ENCODE peak calls at places on chromosomes 4 and X, in five cellular contexts. V, Z, W, R and K are unnamed samples.

GRCh38 chr4:37644962-37645361 is 41.2 kb downstream of the RELL1 start:
- DNase-seq in V (no peak), Z (no peak), W (no peak), R (peak), K (no peak)

GRCh38 chrX:153761863-153762262 is 2.2 kb upstream of the PLXNB3 start:
- DNase-seq in V (no peak), Z (no peak), W (no peak), R (no peak), K (no peak)

GRCh38 chr4:105453550-105454201 is 20.2 kb downstream of the PPA2 start:
- DNase-seq in V (no peak), Z (no peak), W (no peak), R (no peak), K (no peak)

GRCh38 chr4:39846135-39846534 is 131.6 kb downstream of the PDS5A start:
- DNase-seq in V (no peak), Z (no peak), W (no peak), R (peak), K (no peak)

GRCh38 chr4:139783761-139784484 is 118.3 kb downstream of the MGST2 start:
- DNase-seq in V (no peak), Z (no peak), W (no peak), R (no peak), K (no peak)

GRCh38 chrX:15838017-15838416 is 16.6 kb downstream of the AP1S2 start:
- DNase-seq in V (peak), Z (no peak), W (no peak), R (no peak), K (no peak)

GRCh38 chr4:156545003-156545785 is 426.4 kb downstream of the PDGFC start:
- DNase-seq in V (no peak), Z (no peak), W (no peak), R (peak), K (no peak)

GRCh38 chr4:118825799-118826198 is 10.1 kb downstream of the SEC24D start:
- DNase-seq in V (no peak), Z (no peak), W (no peak), R (no peak), K (no peak)

GRCh38 chr4:36269533-36269932 is 11.9 kb upstream of the DTHD1 start:
- DNase-seq in V (no peak), Z (no peak), W (no peak), R (no peak), K (no peak)

GRCh38 chr4:7356667-7357295 is 77.9 kb downstream of the PSAPL1 start:
- DNase-seq in V (no peak), Z (no peak), W (no peak), R (no peak), K (no peak)

GRCh38 chr4:77600521-77601451 is 4.8 kb upstream of the CXCL13 start:
- DNase-seq in V (peak), Z (no peak), W (no peak), R (no peak), K (no peak)

GRCh38 chr4:35038079-35038805 is 1206.1 kb downstream of the ARAP2 start:
- DNase-seq in V (no peak), Z (no peak), W (peak), R (no peak), K (no peak)

GRCh38 chr4:2009651-2010233 is 968 bp upstream of the NELFA start:
- DNase-seq in V (peak), Z (peak), W (peak), R (peak), K (peak)

GRCh38 chrX:94400488-94400887 is 726.5 kb downstream of the FAM133A start:
- DNase-seq in V (no peak), Z (no peak), W (no peak), R (no peak), K (no peak)

GRCh38 chr4:148694702-148695101 is 252.5 kb upstream of the NR3C2 start:
- DNase-seq in V (no peak), Z (no peak), W (no peak), R (no peak), K (no peak)

GRCh38 chr4:72376901-72377300 is 192.1 kb downstream of the ADAMTS3 start:
- DNase-seq in V (no peak), Z (no peak), W (no peak), R (no peak), K (no peak)

GRCh38 chrX:11290673-11291072 is 2.5 kb upstream of the AMELX start:
- DNase-seq in V (no peak), Z (no peak), W (no peak), R (no peak), K (no peak)

GRCh38 chrX:110794601-110795000 is 1.0 kb downstream of the CHRDL1 start:
- DNase-seq in V (no peak), Z (no peak), W (no peak), R (no peak), K (no peak)

GRCh38 chrX:22313757-22314156 is 41.0 kb downstream of the CBLL2 start:
- DNase-seq in V (no peak), Z (no peak), W (no peak), R (no peak), K (no peak)

GRCh38 chr4:40850496-40850895 is 100.7 kb downstream of the NSUN7 start:
- DNase-seq in V (no peak), Z (no peak), W (no peak), R (no peak), K (no peak)

GRCh38 chr4:99436462-99436861 is 1.3 kb upstream of the ADH7 start:
- DNase-seq in V (no peak), Z (no peak), W (no peak), R (no peak), K (no peak)

GRCh38 chrX:149830192-149830873 is 48.6 kb downstream of the MAGEA9 start:
- DNase-seq in V (peak), Z (no peak), W (no peak), R (peak), K (peak)

GRCh38 chrX:54615109-54615508 is 85.1 kb downstream of the GNL3L start:
- DNase-seq in V (no peak), Z (no peak), W (no peak), R (no peak), K (no peak)

GRCh38 chr4:171813195-171813955 is at the start of gene GALNTL6:
- DNase-seq in V (peak), Z (no peak), W (no peak), R (peak), K (no peak)

GRCh38 chrX:115409551-115409950 is 120.0 kb downstream of the LUZP4 start:
- DNase-seq in V (no peak), Z (no peak), W (no peak), R (peak), K (no peak)

GRCh38 chrX:115410731-115411435 is 121.4 kb downstream of the LUZP4 start:
- DNase-seq in V (no peak), Z (no peak), W (no peak), R (no peak), K (no peak)

GRCh38 chrX:115408736-115409390 is 119.3 kb downstream of the LUZP4 start:
- DNase-seq in V (no peak), Z (no peak), W (no peak), R (peak), K (no peak)

GRCh38 chrX:115419094-115419493 is 129.6 kb downstream of the LUZP4 start:
- DNase-seq in V (no peak), Z (no peak), W (no peak), R (peak), K (no peak)

GRCh38 chrX:115413246-115413878 is 123.8 kb downstream of the LUZP4 start:
- DNase-seq in V (no peak), Z (no peak), W (no peak), R (peak), K (no peak)
- TF ChIP-seq CTCF in V (no peak), Z (no peak), W (no peak), R (no peak), K (no peak)

DNA sequence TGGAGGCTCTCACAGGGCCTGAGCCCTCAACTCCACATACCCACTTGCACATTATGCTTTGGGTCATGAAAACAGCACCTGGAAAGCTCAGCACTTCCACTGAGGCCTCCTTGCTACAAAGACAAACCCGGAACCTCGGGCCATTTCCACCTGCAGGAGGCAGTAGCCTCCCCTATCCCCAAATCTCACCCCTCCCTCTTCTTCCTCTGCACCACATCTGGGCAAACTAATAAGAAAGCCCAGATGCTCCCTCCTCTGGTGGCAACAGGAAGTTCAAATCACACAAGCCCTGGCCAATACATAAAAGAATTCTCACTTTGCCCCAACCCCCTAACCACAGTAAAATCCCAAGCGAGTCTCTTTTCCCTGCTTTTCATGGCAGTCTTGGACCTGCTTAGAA is 136.4 kb downstream of the MAPK10 start:
- DNase-seq in V (peak), Z (no peak), W (no peak), R (peak), K (no peak)
- TF ChIP-seq CTCF in V (no peak), Z (peak), W (no peak), R (peak), K (no peak)

GRCh38 chrX:152600853-152601635 is 36.7 kb upstream of the GABRQ start:
- DNase-seq in V (no peak), Z (no peak), W (no peak), R (peak), K (no peak)

GRCh38 chrX:152601848-152602616 is 35.7 kb upstream of the GABRQ start:
- DNase-seq in V (no peak), Z (no peak), W (no peak), R (peak), K (no peak)
- TF ChIP-seq CTCF in V (no peak), Z (no peak), W (no peak), R (no peak), K (no peak)

DNA sequence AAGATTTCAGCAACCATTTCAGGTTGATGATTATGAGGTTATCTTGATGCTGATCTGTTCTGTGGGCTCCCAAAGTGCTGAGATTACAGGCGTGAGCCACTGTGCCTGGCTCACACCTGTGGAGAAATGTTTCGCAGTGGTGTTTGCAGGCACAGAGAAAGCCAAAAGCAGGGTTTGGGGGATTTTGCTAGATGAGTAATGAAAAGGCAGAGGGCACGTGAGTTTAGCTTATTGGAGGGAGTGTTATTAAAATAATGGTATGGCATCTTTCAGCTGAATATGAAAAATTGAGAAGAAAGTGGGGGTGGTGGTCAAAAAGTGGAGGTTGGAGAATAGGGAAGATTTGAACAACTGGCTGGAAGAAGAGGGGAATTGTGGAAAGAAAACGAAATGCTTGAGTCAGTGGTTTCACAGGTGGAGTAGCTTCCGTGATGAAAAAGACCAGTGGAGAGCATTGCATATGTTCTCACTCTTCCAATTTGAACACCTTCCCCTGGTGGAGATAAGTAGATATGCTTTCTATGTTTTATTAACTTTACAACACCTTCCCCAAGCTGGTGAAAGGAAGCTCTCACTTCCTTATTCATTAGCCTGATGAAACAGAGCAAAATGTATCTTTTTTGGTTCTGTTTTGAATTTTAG is 1.1 kb upstream of the CHST7 start:
- DNase-seq in V (peak), Z (no peak), W (no peak), R (no peak), K (no peak)
- TF ChIP-seq CTCF in V (peak), Z (no peak), W (no peak), R (no peak), K (peak)

GRCh38 chrX:10231461-10231860 is 74.7 kb downstream of the CLCN4 start:
- DNase-seq in V (no peak), Z (no peak), W (no peak), R (no peak), K (no peak)

GRCh38 chrX:10233173-10233572 is 76.4 kb downstream of the CLCN4 start:
- DNase-seq in V (no peak), Z (no peak), W (no peak), R (no peak), K (no peak)

GRCh38 chrX:10235851-10236250 is 79.1 kb downstream of the CLCN4 start:
- DNase-seq in V (no peak), Z (no peak), W (no peak), R (peak), K (no peak)

GRCh38 chrX:10233696-10234095 is 76.9 kb downstream of the CLCN4 start:
- DNase-seq in V (no peak), Z (no peak), W (no peak), R (peak), K (no peak)

DNA sequence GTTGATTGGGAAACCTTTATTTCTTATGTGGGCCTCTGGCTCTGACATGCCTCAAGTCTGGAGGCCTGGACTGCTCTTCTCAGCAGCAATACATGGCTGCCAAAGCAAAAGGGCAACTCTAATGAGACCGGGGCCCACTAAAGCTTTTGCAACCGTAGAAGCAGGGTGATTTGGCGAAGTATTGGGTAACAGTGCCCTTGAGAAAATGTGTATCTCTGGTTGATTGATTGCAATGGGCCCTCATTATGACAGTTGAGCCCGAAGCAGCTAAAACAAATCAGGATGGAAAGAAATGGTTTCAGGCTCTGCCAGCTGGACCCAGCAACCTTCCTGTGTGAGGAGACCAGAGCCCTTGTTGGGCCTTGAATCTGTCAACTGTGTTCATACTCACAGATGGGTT is 73.4 kb downstream of the CLCN4 start:
- DNase-seq in V (no peak), Z (no peak), W (no peak), R (no peak), K (no peak)
- TF ChIP-seq CTCF in V (no peak), Z (no peak), W (no peak), R (no peak), K (no peak)

DNA sequence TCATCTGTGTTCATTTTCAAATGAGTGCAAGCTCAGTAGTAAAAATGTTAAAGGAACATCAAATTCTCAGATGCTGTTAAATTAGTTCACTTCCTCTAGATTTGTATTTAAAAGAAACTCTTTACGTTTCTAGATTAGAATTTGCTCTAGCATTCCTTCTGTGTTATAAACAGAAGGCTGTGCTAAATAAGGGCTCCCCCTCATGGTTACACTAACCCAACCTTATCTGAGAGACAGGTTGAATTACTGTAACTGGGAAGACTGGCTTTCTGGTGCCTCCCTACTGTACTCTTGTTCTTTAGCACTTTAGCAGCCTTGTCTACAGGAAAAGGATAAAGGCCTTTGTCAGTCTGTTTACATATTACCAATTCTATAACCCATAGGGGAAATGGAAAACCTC is 56.8 kb downstream of the RXFP1 start:
- DNase-seq in V (no peak), Z (no peak), W (no peak), R (peak), K (no peak)
- TF ChIP-seq CTCF in V (no peak), Z (peak), W (no peak), R (peak), K (no peak)

GRCh38 chr4:137226900-137227299 is 305.4 kb downstream of the PCDH18 start:
- DNase-seq in V (no peak), Z (no peak), W (no peak), R (no peak), K (no peak)
- TF ChIP-seq CTCF in V (no peak), Z (peak), W (no peak), R (peak), K (no peak)

GRCh38 chrX:49228185-49228584 is 5.0 kb downstream of the CACNA1F start:
- DNase-seq in V (no peak), Z (no peak), W (no peak), R (no peak), K (no peak)

GRCh38 chrX:49233176-49233575 is at the start of gene CACNA1F:
- DNase-seq in V (no peak), Z (no peak), W (no peak), R (no peak), K (no peak)

GRCh38 chrX:49232525-49232924 is 615 bp downstream of the CACNA1F start:
- DNase-seq in V (no peak), Z (no peak), W (no peak), R (no peak), K (no peak)

GRCh38 chrX:49231333-49232000 is 1.7 kb downstream of the CACNA1F start:
- DNase-seq in V (no peak), Z (no peak), W (no peak), R (no peak), K (no peak)

GRCh38 chrX:49230500-49231232 is 2.5 kb downstream of the CACNA1F start:
- DNase-seq in V (peak), Z (peak), W (peak), R (no peak), K (peak)
- TF ChIP-seq CTCF in V (peak), Z (no peak), W (no peak), R (no peak), K (no peak)